ENCODE peak calls at places on chromosomes 6 and 20, in four cellular contexts. M, T, B and X are unnamed samples.

GRCh38 chr20:34922654-34923381 is 32.8 kb downstream of the GSS start:
- DNase-seq in M (no peak), T (no peak), B (peak), X (no peak)

GRCh38 chr6:123085403-123085802 is 89.4 kb downstream of the CLVS2 start:
- DNase-seq in M (no peak), T (no peak), B (no peak), X (no peak)

GRCh38 chr20:13283869-13284268 is 62.8 kb downstream of the ISM1 start:
- DNase-seq in M (no peak), T (no peak), B (no peak), X (no peak)

GRCh38 chr6:79713701-79714322 is 82.7 kb downstream of the SH3BGRL2 start:
- DNase-seq in M (no peak), T (no peak), B (no peak), X (peak)

GRCh38 chr6:117373211-117373813 is 52.4 kb downstream of the ROS1 start:
- DNase-seq in M (no peak), T (no peak), B (no peak), X (no peak)

GRCh38 chr6:152246554-152247337 is 390.4 kb downstream of the SYNE1 start:
- DNase-seq in M (no peak), T (no peak), B (no peak), X (no peak)

GRCh38 chr6:4308354-4308753 is 173.0 kb upstream of the ECI2 start:
- DNase-seq in M (no peak), T (no peak), B (no peak), X (no peak)

GRCh38 chr6:106825156-106825555 is 149.4 kb downstream of the CD24 start:
- DNase-seq in M (no peak), T (no peak), B (peak), X (no peak)

GRCh38 chr6:26273673-26274595 is 91.1 kb upstream of the BTN3A2 start:
- DNase-seq in M (peak), T (no peak), B (no peak), X (no peak)

GRCh38 chr6:143027058-143027457 is 33.6 kb upstream of the AIG1 start:
- DNase-seq in M (no peak), T (no peak), B (no peak), X (no peak)

GRCh38 chr20:15077733-15078132 is 740.3 kb upstream of the FLRT3 start:
- DNase-seq in M (no peak), T (no peak), B (no peak), X (no peak)

GRCh38 chr20:57237006-57237953 is 29.2 kb downstream of the BMP7 start:
- DNase-seq in M (no peak), T (no peak), B (no peak), X (no peak)

GRCh38 chr20:34164569-34164968 is 52.5 kb upstream of the EIF2S2 start:
- DNase-seq in M (no peak), T (no peak), B (no peak), X (no peak)

GRCh38 chr20:62063981-62064787 is 1.5 kb downstream of the TAF4 start:
- DNase-seq in M (no peak), T (no peak), B (no peak), X (no peak)

GRCh38 chr6:108592371-108593337 is 31.9 kb downstream of the FOXO3 start:
- DNase-seq in M (peak), T (no peak), B (no peak), X (no peak)